ENCODE peak calls at places on chromosomes 11 and 22, in nine cellular contexts. Q is testis, V is lung, T is uterus, C is ovary, Y is PC-9, L is Peyer's patch, U is A549, E is right lobe of liver. A is an unnamed sample.

GRCh38 chr11:1654388-1655167 is 25.0 kb downstream of the KRTAP5-5 start:
- DNase-seq in Q (peak), V (no peak), T (no peak), C (no peak), Y (no peak), L (peak), U (no peak), E (peak), A (peak)

GRCh38 chr11:67316882-67317364 is 13.6 kb downstream of the SSH3 start:
- DNase-seq in Q (no peak), V (no peak), T (no peak), C (no peak), Y (no peak), L (no peak), U (no peak), E (no peak), A (no peak)

GRCh38 chr22:19422440-19423301 is 8.9 kb downstream of the HIRA start:
- DNase-seq in Q (no peak), V (no peak), T (no peak), C (no peak), Y (no peak), L (no peak), U (no peak), E (no peak), A (no peak)

GRCh38 chr11:105867742-105868141 is 154.3 kb downstream of the MSANTD4 start:
- DNase-seq in Q (no peak), V (no peak), T (no peak), C (no peak), Y (no peak), L (no peak), U (no peak), E (no peak), A (no peak)

GRCh38 chr11:73982595-73982989 is at the start of gene UCP2:
- DNase-seq in Q (peak), V (peak), T (peak), C (peak), Y (peak), L (peak), U (no peak), E (peak), A (peak)

GRCh38 chr11:124865902-124866851 is 945 bp downstream of the ROBO3 start:
- DNase-seq in Q (peak), V (no peak), T (no peak), C (peak), Y (no peak), L (peak), U (no peak), E (no peak), A (no peak)

GRCh38 chr22:29784451-29785361 is 17.5 kb downstream of the UQCR10 start:
- DNase-seq in Q (peak), V (no peak), T (no peak), C (peak), Y (no peak), L (no peak), U (no peak), E (peak), A (peak)

GRCh38 chr22:42947211-42947990 is 67.5 kb downstream of the PACSIN2 start:
- DNase-seq in Q (peak), V (no peak), T (no peak), C (no peak), Y (peak), L (peak), U (peak), E (peak), A (peak)

GRCh38 chr11:63766501-63767270 is 1.9 kb downstream of the ZFTA start:
- DNase-seq in Q (no peak), V (no peak), T (peak), C (peak), Y (no peak), L (no peak), U (no peak), E (no peak), A (no peak)

GRCh38 chr11:57158180-57158579 is 23.6 kb upstream of the LRRC55 start:
- DNase-seq in Q (no peak), V (no peak), T (no peak), C (no peak), Y (no peak), L (no peak), U (no peak), E (no peak), A (no peak)

GRCh38 chr11:65107751-65108468 is 3.8 kb upstream of the TM7SF2 start:
- DNase-seq in Q (no peak), V (no peak), T (no peak), C (no peak), Y (no peak), L (no peak), U (no peak), E (no peak), A (no peak)

GRCh38 chr11:74570266-74571061 is 21.9 kb upstream of the POLD3 start:
- DNase-seq in Q (peak), V (no peak), T (peak), C (peak), Y (peak), L (peak), U (peak), E (no peak), A (no peak)

GRCh38 chr11:14190992-14191773 is 167.8 kb downstream of the RRAS2 start:
- DNase-seq in Q (peak), V (no peak), T (no peak), C (no peak), Y (no peak), L (no peak), U (no peak), E (no peak), A (no peak)
- TF ChIP-seq CTCF in Q (no peak), V (no peak), T (no peak), C (no peak), Y (no peak), L (no peak), U (no peak), E (no peak), A (no peak)

GRCh38 chr11:93831343-93832082 is 18.9 kb downstream of the VSTM5 start:
- DNase-seq in Q (no peak), V (no peak), T (no peak), C (no peak), Y (no peak), L (peak), U (no peak), E (no peak), A (no peak)
- H3K27ac ChIP-seq in Q (no peak), V (no peak), T (no peak), C (no peak), Y (no peak), L (peak), U (no peak), E (no peak), A (no peak)

DNA sequence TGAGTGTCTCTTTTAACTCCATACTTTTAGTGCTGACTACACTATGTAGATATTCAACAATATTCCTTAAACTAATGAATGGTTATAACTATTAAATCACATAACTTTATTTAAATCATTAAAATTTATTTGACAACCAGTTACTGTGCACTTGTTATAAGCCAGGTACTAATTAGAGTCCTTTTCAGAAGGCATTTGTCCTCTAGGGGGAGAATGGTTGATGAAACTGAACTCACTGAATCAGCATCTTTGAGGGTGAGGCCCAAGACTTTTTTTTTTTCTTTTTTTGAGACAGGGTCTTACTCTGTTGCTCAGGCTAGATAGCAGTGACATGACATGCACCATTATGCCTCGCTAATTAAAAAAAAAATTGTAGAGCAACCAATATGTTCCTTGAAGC is 515.6 kb upstream of the CCDC90B start:
- DNase-seq in Q (no peak), V (no peak), T (no peak), C (no peak), Y (no peak), L (no peak), U (no peak), E (no peak), A (no peak)
- TF ChIP-seq CTCF in Q (no peak), V (no peak), T (no peak), C (no peak), Y (peak), L (no peak), U (no peak), E (no peak), A (no peak)

GRCh38 chr22:50532824-50533344 is 3.1 kb upstream of the TYMP start:
- DNase-seq in Q (no peak), V (no peak), T (no peak), C (no peak), Y (no peak), L (no peak), U (no peak), E (peak), A (no peak)
- H3K27ac ChIP-seq in Q (no peak), V (peak), T (peak), C (no peak), Y (peak), L (peak), U (peak), E (peak), A (peak)

DNA sequence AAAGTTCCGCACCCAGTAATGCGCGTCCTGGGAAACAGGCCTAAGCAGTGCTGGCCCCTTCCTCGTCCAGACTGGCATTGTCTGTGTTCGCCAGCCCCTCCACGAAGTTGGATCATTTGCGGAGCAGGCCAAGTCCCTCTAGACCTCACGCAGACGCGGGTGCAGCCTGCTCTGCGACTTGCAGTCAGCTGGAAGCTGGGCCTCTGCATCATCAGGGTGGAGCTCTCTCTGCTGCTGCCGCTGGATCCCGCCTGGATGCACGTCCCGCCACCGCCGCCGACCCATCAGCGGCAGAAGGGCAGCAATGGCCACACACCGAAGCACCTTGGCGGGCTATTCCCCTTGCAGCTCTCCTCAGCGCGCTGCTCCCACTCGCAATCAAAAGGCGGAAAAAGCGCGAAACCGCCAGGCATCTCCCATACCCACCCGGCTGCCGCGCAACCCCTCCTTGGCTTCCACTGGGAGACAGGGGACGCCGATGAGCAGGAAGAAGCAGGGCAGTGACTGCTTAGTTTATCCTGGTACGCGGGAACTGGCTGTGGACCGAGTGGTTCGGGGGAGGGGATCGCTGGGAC is 34.1 kb upstream of the GLYATL1 start:
- DNase-seq in Q (peak), V (no peak), T (no peak), C (no peak), Y (no peak), L (no peak), U (no peak), E (peak), A (no peak)
- TF ChIP-seq CTCF in Q (no peak), V (no peak), T (no peak), C (no peak), Y (no peak), L (no peak), U (no peak), E (no peak), A (no peak)

DNA sequence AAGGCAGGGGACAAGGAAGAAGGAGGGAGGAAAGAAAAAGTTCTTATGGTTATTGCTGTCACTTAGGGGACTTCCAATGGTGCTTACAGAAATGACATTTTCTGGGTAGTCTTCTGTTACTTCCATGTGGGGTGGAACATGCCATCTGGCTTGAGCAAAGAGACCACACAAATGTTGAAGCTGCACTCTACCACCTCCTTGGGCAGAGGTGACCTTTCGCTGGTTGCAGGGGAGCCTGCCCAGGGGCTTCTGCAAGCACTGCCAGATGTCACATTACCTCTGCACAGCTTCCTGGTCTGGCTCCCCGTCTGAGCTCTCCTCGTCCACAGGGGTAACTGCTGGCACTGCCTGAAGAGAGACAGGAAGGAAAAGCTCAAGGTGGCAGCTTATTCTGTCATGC is 32.6 kb upstream of the APOA1 start:
- DNase-seq in Q (no peak), V (no peak), T (no peak), C (no peak), Y (no peak), L (no peak), U (no peak), E (no peak), A (no peak)
- H3K27ac ChIP-seq in Q (no peak), V (no peak), T (no peak), C (no peak), Y (no peak), L (no peak), U (no peak), E (peak), A (no peak)

GRCh38 chr11:15826826-15827225 is 529.5 kb downstream of the SOX6 start:
- DNase-seq in Q (peak), V (peak), T (no peak), C (no peak), Y (peak), L (peak), U (peak), E (peak), A (no peak)
- TF ChIP-seq CTCF in Q (peak), V (no peak), T (peak), C (no peak), Y (peak), L (no peak), U (peak), E (peak), A (no peak)